ENCODE peak calls at places on chromosomes 2 and 18, in seven cellular contexts. E, O, G, W, M, R and N are unnamed samples. For H3K4me1, the result is how much of the 10 kb centered on the place peaks cover.

GRCh38 chr2:130756041-130756720 is 841 bp downstream of the AMER3 start:
- DNase-seq in E (no peak), O (peak), G (no peak), W (no peak), M (no peak), R (no peak), N (no peak)

GRCh38 chr2:18125279-18125678 is 246.8 kb downstream of the KCNS3 start:
- DNase-seq in E (no peak), O (no peak), G (no peak), W (no peak), M (no peak), R (no peak), N (no peak)

GRCh38 chr2:62014102-62014501 is 108.6 kb downstream of the COMMD1 start:
- DNase-seq in E (peak), O (no peak), G (peak), W (peak), M (peak), R (peak), N (no peak)

GRCh38 chr2:152243723-152244122 is 68.2 kb upstream of the STAM2 start:
- DNase-seq in E (no peak), O (no peak), G (no peak), W (no peak), M (no peak), R (no peak), N (no peak)

GRCh38 chr2:95043300-95043786 is 17.8 kb downstream of the MAL start:
- DNase-seq in E (peak), O (no peak), G (peak), W (peak), M (no peak), R (peak), N (no peak)

GRCh38 chr2:109126501-109126860 is 2.5 kb upstream of the SH3RF3 start:
- DNase-seq in E (peak), O (no peak), G (no peak), W (no peak), M (no peak), R (no peak), N (no peak)

GRCh38 chr2:205148756-205149155 is 533.5 kb upstream of the NRP2 start:
- DNase-seq in E (no peak), O (no peak), G (no peak), W (no peak), M (no peak), R (no peak), N (no peak)

GRCh38 chr2:51723716-51724115 is 691.8 kb upstream of the NRXN1 start:
- DNase-seq in E (peak), O (no peak), G (no peak), W (no peak), M (no peak), R (no peak), N (no peak)

GRCh38 chr2:201363857-201364560 is 6.9 kb upstream of the FLACC1 start:
- DNase-seq in E (peak), O (no peak), G (no peak), W (no peak), M (peak), R (no peak), N (no peak)

GRCh38 chr2:85428343-85428881 is 9.9 kb downstream of the SH2D6 start:
- DNase-seq in E (no peak), O (no peak), G (no peak), W (no peak), M (no peak), R (no peak), N (no peak)

GRCh38 chr18:48428494-48429177 is 19.5 kb upstream of the ZBTB7C start:
- DNase-seq in E (no peak), O (no peak), G (no peak), W (no peak), M (no peak), R (no peak), N (no peak)

GRCh38 chr2:26712486-26713465 is 20.3 kb downstream of the KCNK3 start:
- DNase-seq in E (no peak), O (no peak), G (no peak), W (peak), M (no peak), R (no peak), N (no peak)

GRCh38 chr2:103959174-103960125 is 894.5 kb upstream of the POU3F3 start:
- DNase-seq in E (no peak), O (peak), G (no peak), W (peak), M (peak), R (no peak), N (peak)

GRCh38 chr2:167944825-167945659 is 302.4 kb downstream of the STK39 start:
- DNase-seq in E (peak), O (no peak), G (no peak), W (no peak), M (no peak), R (no peak), N (no peak)

GRCh38 chr2:11656671-11657101 is 13.3 kb downstream of the NTSR2 start:
- DNase-seq in E (no peak), O (no peak), G (no peak), W (no peak), M (no peak), R (no peak), N (no peak)

DNA sequence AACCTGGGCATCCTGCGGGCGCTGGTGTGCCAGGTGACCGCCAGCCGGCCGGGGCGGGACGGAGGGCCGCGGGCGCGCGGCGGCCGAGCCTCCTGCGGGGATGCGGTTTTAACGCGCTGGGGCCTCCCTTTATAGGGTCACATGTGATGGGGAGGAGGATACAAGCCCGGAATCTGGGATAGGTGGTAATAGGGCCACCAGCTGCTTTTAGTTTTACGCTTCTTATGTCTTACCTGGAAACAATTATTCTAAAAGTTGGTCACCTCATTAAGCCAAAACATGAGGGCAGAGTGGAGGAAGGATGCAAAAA is 600 bp downstream of the DCAF17 start:
- DNase-seq in E (no peak), O (no peak), G (no peak), W (no peak), M (no peak), R (no peak), N (no peak)
- TF ChIP-seq POLR2A in E (no peak), O (no peak), G (peak), W (no peak), M (peak), R (no peak), N (no peak)

DNA sequence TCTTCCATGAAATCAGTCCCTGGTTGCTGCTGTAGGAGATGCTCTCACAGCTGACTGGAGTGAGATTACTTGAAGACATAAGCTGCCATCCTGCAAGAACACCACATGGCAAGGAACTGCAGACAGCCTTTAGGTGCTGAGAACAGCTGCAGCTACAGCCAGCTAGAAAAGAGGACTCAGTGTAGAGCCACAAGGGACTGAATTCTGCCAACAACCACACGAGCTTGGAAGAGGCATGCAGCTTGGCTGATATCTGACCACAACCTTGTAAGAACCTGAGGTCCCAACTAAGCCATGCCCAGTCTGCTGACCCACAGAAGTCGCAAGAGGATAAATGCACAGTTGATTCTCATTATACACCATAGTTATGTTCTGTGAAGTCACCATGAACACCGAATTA is 181.8 kb upstream of the ARL4C start:
- DNase-seq in E (peak), O (no peak), G (no peak), W (no peak), M (no peak), R (no peak), N (no peak)
- H3K4me1 ChIP-seq in E (under half), O (under half), G (under half), W (under half), M (half or more), R (under half), N (under half)

GRCh38 chr2:101736233-101736632 is 38.7 kb downstream of the MAP4K4 start:
- DNase-seq in E (no peak), O (no peak), G (no peak), W (no peak), M (no peak), R (no peak), N (no peak)

GRCh38 chr2:101732773-101733256 is 35.3 kb downstream of the MAP4K4 start:
- DNase-seq in E (no peak), O (no peak), G (no peak), W (no peak), M (no peak), R (no peak), N (no peak)

GRCh38 chr2:101733257-101733993 is 35.9 kb downstream of the MAP4K4 start:
- DNase-seq in E (no peak), O (no peak), G (no peak), W (peak), M (no peak), R (no peak), N (no peak)

GRCh38 chr2:101735166-101735533 is 37.6 kb downstream of the MAP4K4 start:
- DNase-seq in E (no peak), O (no peak), G (no peak), W (no peak), M (no peak), R (no peak), N (no peak)

GRCh38 chr2:101734511-101735165 is 37.1 kb downstream of the MAP4K4 start:
- DNase-seq in E (no peak), O (no peak), G (no peak), W (no peak), M (no peak), R (no peak), N (no peak)
- H3K27ac ChIP-seq in E (no peak), O (no peak), G (no peak), W (peak), M (no peak), R (no peak), N (no peak)

DNA sequence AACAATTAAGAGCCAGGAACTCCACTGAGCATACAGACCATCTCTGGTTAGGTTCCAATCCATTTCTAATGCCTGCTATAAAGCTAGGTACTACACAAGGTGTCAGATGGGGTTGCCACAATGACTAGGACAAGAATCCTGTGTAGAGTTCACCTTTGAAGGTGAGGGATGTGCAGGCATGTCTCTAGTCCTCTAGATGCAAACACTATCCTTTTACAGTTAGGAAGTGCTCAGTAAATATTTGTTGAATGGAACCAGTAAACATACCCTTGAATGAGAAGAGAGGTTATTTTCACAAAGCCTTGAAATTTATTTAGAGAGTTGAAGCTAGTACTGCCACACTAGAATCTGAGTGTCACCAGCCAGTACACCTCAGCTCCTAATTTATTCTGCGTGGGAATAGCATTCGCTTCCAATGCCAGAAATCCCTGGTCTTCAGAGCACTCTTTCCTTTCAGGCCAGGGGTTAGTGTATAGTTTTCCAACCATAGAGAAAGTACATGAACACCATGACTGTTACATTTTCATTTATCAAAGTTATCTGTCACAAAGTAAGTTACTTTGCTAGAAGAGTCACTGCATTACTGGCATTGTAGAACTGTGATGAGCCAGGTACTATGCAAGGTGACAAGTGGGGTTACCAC is 48.3 kb downstream of the STAT1 start:
- DNase-seq in E (no peak), O (no peak), G (no peak), W (no peak), M (no peak), R (no peak), N (no peak)
- TF ChIP-seq POLR2A in E (no peak), O (no peak), G (no peak), W (no peak), M (no peak), R (no peak), N (no peak)